ENCODE peak calls at places on chromosomes 11 and 22, in four cellular contexts. W, U, S and I are unnamed samples.

GRCh38 chr22:22770280-22770871 is 117.2 kb upstream of the IGLL5 start:
- DNase-seq in S (no peak), W (peak), U (peak), I (no peak)

GRCh38 chr22:44702479-44703219 is 645 bp downstream of the PRR5 start:
- DNase-seq in S (no peak), U (no peak), W (no peak), I (no peak)

GRCh38 chr11:10208045-10208674 is 85.9 kb downstream of the SBF2 start:
- DNase-seq in U (peak), W (no peak), S (peak), I (no peak)

GRCh38 chr22:21865041-21865440 is 2.4 kb downstream of the MAPK1 start:
- DNase-seq in U (no peak), S (no peak), W (no peak), I (peak)

GRCh38 chr22:45001653-45002052 is 8.2 kb downstream of the PHF21B start:
- DNase-seq in W (no peak), U (no peak), S (no peak), I (no peak)

GRCh38 chr11:76666408-76666807 is 4.1 kb downstream of the LRRC32 start:
- DNase-seq in W (peak), U (no peak), S (no peak), I (peak)

GRCh38 chr11:124761301-124762021 is 629 bp downstream of the ESAM start:
- DNase-seq in W (no peak), S (no peak), U (no peak), I (peak)

GRCh38 chr22:43996981-43997265 is 27.2 kb upstream of the PARVB start:
- DNase-seq in S (no peak), U (no peak), W (no peak), I (no peak)

GRCh38 chr11:106021181-106021966 is 666 bp downstream of the MSANTD4 start:
- DNase-seq in U (no peak), S (no peak), W (no peak), I (no peak)

GRCh38 chr22:24027991-24028390 is 16.9 kb downstream of the CABIN1 start:
- DNase-seq in W (no peak), U (no peak), S (no peak), I (no peak)

GRCh38 chr22:28795932-28796856 is 4.2 kb downstream of the XBP1 start:
- DNase-seq in W (peak), U (no peak), S (no peak), I (no peak)

GRCh38 chr11:16959528-16960100 is 54.6 kb downstream of the PLEKHA7 start:
- DNase-seq in W (no peak), U (no peak), S (no peak), I (no peak)

GRCh38 chr22:27804683-27805297 is 3.2 kb upstream of the MN1 start:
- DNase-seq in U (peak), S (no peak), W (peak), I (peak)

GRCh38 chr11:2108675-2109481 is 30.3 kb downstream of the IGF2 start:
- DNase-seq in U (no peak), S (no peak), W (peak), I (peak)

GRCh38 chr11:58530236-58530635 is 22.3 kb upstream of the OR5B21 start:
- DNase-seq in U (peak), W (peak), S (no peak), I (no peak)

GRCh38 chr11:40445391-40445790 is 1014.1 kb downstream of the LRRC4C start:
- DNase-seq in W (no peak), U (no peak), S (no peak), I (no peak)
- H3K27ac ChIP-seq in W (no peak), U (no peak), S (no peak), I (no peak)

GRCh38 chr11:72722050-72722748 is 30.0 kb downstream of the ARAP1 start:
- DNase-seq in W (peak), S (peak), U (peak), I (peak)
- H3K27ac ChIP-seq in W (peak), S (peak), U (peak), I (peak)

GRCh38 chr11:12813371-12814225 is 139.4 kb downstream of the TEAD1 start:
- DNase-seq in S (no peak), U (no peak), W (peak), I (no peak)
- H3K27ac ChIP-seq in S (peak), U (no peak), W (no peak), I (peak)

DNA sequence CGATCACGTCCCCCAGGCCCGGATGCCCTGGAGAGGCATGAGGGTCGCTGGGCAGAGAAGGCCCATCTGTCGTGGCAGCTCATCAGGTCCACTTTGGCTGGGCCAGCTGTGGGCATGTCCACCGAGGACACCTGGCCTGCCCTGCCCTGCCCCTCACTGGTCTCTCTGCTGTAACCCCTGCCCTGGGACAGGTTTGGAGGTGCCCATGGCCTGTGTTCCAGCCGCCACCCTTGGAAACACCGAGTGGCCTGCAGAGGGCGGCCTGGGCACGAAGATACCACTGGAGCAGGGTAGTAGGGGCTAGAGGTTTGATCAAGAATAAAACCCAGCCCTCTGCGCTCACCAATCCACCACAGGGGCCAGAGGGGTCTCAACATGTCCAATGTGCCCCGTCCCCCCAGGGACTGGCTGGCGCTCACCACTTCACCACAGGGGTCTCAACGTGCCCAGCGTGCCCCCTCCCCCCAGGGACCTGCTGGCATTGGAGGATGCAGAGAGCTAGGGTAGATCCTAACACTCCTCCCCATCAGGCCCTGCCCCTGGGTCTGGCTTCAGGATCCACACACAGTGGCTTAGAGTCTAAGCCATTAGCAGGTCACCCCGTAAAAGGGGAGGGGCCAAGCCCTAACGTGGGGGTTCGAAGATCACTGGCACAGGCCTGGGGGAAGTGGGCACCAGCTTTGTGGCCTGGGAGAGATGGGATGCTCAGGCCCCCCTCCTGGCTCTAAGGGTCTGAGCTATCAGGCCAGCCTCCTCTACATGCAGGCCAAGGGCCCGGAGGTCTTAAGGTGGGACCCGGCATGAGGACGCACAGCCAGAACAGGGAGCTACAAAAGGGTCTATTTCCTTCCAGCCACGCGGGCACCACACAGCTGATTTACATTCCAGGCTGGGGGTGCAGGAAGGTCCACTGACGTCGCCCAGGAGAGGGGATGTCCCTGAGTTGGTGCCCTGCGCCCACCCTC is 1.3 kb upstream of the HDAC10 start:
- DNase-seq in U (peak), S (no peak), W (peak), I (peak)
- H3K27ac ChIP-seq in U (no peak), S (peak), W (no peak), I (peak)

DNA sequence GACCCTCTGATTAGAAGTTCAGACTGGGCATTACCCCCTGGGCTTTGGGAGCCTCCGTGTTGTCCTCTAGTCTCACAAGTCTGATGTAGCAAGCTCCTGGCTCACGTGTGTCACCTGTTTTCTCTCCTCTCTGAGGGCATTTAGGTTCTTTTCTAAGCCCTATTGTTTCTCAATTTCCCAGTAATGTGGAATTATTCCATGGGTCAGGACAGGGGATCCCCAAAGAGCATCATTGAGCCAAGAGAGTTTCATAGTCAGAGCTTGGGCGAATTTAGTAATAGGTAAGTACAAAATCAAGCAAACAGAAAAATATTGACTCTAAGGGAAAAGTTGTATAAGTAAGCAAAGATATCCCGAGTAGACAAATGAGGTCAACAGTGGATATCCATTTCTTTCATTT is 57.3 kb downstream of the PPP6R2 start:
- DNase-seq in W (no peak), U (no peak), S (no peak), I (no peak)
- H3K27ac ChIP-seq in W (no peak), U (no peak), S (no peak), I (no peak)

GRCh38 chr11:117872962-117873827 is 3.3 kb downstream of the FXYD6 start:
- DNase-seq in U (no peak), S (no peak), W (no peak), I (no peak)

GRCh38 chr11:117872420-117872961 is 4.0 kb downstream of the FXYD6 start:
- DNase-seq in U (no peak), W (peak), S (no peak), I (peak)

GRCh38 chr11:117871784-117872183 is 4.7 kb downstream of the FXYD6 start:
- DNase-seq in S (no peak), W (no peak), U (no peak), I (no peak)

GRCh38 chr11:117870176-117870952 is 6.1 kb downstream of the FXYD6 start:
- DNase-seq in U (no peak), W (no peak), S (no peak), I (no peak)

DNA sequence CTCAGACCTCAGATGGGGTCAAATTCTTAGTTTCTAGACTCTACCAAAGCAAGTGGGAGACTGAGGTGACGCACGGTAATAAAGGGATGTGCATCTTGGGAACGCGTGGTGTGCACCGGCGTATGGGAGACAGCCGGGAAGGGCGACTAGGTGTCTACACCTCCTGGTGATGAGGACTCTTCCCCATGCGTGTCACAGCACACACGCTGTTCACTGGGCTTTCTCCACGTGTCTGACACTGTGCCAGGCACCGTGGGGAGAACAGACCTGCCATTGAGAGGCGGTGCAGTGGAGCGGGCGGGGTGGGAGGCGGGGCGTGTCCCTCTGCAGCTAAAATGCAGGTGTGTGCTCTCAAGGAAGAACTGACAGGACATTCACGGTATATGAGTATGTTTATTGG is 5.3 kb downstream of the FXYD6 start:
- DNase-seq in U (no peak), S (no peak), W (no peak), I (no peak)
- H3K27ac ChIP-seq in U (no peak), S (no peak), W (no peak), I (no peak)

GRCh38 chr11:109735139-109735538 is 313.1 kb downstream of the C11orf87 start:
- DNase-seq in W (no peak), U (no peak), S (no peak), I (no peak)
- H3K27ac ChIP-seq in W (no peak), U (no peak), S (no peak), I (no peak)

GRCh38 chr11:12099132-12099873 is 11.1 kb upstream of the MICAL2 start:
- DNase-seq in W (no peak), S (no peak), U (no peak), I (no peak)

GRCh38 chr11:12100886-12101285 is 9.5 kb upstream of the MICAL2 start:
- DNase-seq in W (no peak), U (no peak), S (no peak), I (peak)

GRCh38 chr11:12101318-12101717 is 9.1 kb upstream of the MICAL2 start:
- DNase-seq in W (no peak), U (no peak), S (no peak), I (no peak)

GRCh38 chr11:12098601-12099000 is 11.8 kb upstream of the MICAL2 start:
- DNase-seq in S (no peak), W (no peak), U (no peak), I (no peak)

DNA sequence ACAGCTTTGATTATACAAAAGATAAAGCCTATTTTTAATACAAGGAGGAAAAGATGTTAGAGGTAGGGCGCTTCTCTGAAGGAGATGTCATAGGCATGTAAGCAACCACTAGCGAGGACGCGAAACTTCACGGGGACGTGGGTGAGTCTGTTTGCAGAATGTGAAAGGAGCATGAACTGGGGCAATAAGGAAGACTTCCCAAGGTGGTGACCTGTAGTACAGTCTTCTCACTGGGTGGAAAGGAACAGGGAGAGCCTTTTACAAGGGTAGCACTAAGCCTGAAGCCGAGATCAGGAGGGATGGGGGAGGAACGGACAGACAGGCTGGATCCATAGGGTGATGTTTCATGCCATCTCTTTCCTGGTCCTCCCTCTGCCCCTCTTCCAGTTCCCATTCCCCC is 10.0 kb upstream of the MICAL2 start:
- DNase-seq in U (no peak), W (no peak), S (no peak), I (no peak)
- H3K27ac ChIP-seq in U (no peak), W (no peak), S (no peak), I (no peak)